ENCODE peak calls at places on chromosomes 3 and 15, in four cellular contexts. Y is posterior cingulate gyrus, E is endothelial cell, F is SW 1271. D is an unnamed sample.

GRCh38 chr3:160003520-160004128 is 15.0 kb downstream of the IL12A start:
- DNase-seq in Y (peak), E (peak), F (peak), D (peak)

GRCh38 chr3:12392101-12392878 is 92.0 kb upstream of the TSEN2 start:
- DNase-seq in Y (no peak), E (no peak), F (no peak), D (no peak)

GRCh38 chr15:75198560-75199346 is 2.9 kb upstream of the C15orf39 start:
- DNase-seq in Y (no peak), E (no peak), F (peak), D (peak)

GRCh38 chr3:46848271-46849097 is 14.8 kb downstream of the MYL3 start:
- DNase-seq in Y (no peak), E (peak), F (no peak), D (peak)

GRCh38 chr15:83288381-83288801 is 3.9 kb upstream of the BNC1 start:
- DNase-seq in Y (no peak), E (no peak), F (no peak), D (peak)

GRCh38 chr15:101684384-101684783 is 32.2 kb upstream of the TM2D3 start:
- DNase-seq in Y (no peak), E (no peak), F (peak), D (peak)

GRCh38 chr3:11510001-11510760 is 133.5 kb downstream of the VGLL4 start:
- DNase-seq in Y (no peak), E (no peak), F (no peak), D (no peak)

GRCh38 chr3:48426944-48427629 is 2.8 kb downstream of the PLXNB1 start:
- DNase-seq in Y (no peak), E (no peak), F (no peak), D (no peak)

D was measured in SJSA1.